ENCODE peak calls at places on chromosomes 7 and 10, in eight cellular contexts. S is A549; M is aorta; G is CD8-positive, alpha-beta T cell; W is upper lobe of right lung; T is neural progenitor cell; I is body of pancreas; J is OCI-LY7. A is an unnamed sample.

GRCh38 chr7:101630591-101630990 is 1.5 kb upstream of the MYL10 start:
- DNase-seq in S (no peak), M (no peak), G (no peak), W (no peak), T (no peak), I (no peak), J (no peak), A (no peak)

GRCh38 chr10:75038335-75038734 is 73.1 kb upstream of the SAMD8 start:
- DNase-seq in S (no peak), M (peak; percentile 61), G (no peak), W (no peak), T (no peak), I (peak; percentile 69), J (no peak), A (no peak)

GRCh38 chr7:102069913-102070629 is 216.6 kb upstream of the SH2B2 start:
- DNase-seq in S (no peak), M (no peak), G (no peak), W (no peak), T (peak; percentile 44), I (no peak), J (no peak), A (no peak)

GRCh38 chr7:22125436-22125835 is 179.7 kb upstream of the CDCA7L start:
- DNase-seq in S (no peak), M (no peak), G (no peak), W (no peak), T (no peak), I (no peak), J (no peak), A (no peak)

GRCh38 chr7:158710651-158711102 is 6.1 kb upstream of the NCAPG2 start:
- DNase-seq in S (no peak), M (no peak), G (peak; percentile 21), W (no peak), T (no peak), I (no peak), J (no peak), A (no peak)

GRCh38 chr7:102978280-102978679 is 65.5 kb downstream of the LRRC17 start:
- DNase-seq in S (peak; percentile 79), M (peak; percentile 88), G (no peak), W (no peak), T (no peak), I (no peak), J (no peak), A (no peak)

GRCh38 chr10:124911124-124912051 is 30.5 kb upstream of the ZRANB1 start:
- DNase-seq in S (no peak), M (no peak), G (no peak), W (no peak), T (no peak), I (no peak), J (no peak), A (no peak)

GRCh38 chr10:89207801-89208551 is 859 bp upstream of the CH25H start:
- DNase-seq in S (no peak), M (peak; percentile 74), G (peak; percentile 23), W (peak; percentile 79), T (peak; percentile 65), I (peak; percentile 43), J (no peak), A (no peak)

GRCh38 chr10:117548191-117548668 is 5.7 kb downstream of the EMX2 start:
- DNase-seq in S (no peak), M (peak; percentile 4), G (no peak), W (no peak), T (peak; percentile 45), I (no peak), J (no peak), A (no peak)

GRCh38 chr10:23114228-23114850 is 19.0 kb downstream of the MSRB2 start:
- DNase-seq in S (no peak), M (no peak), G (no peak), W (no peak), T (no peak), I (no peak), J (no peak), A (no peak)

GRCh38 chr10:61136151-61136550 is 192.2 kb upstream of the RHOBTB1 start:
- DNase-seq in S (peak; percentile 30), M (no peak), G (no peak), W (no peak), T (no peak), I (no peak), J (no peak), A (no peak)

GRCh38 chr10:97991875-97992274 is 38.5 kb downstream of the CRTAC1 start:
- DNase-seq in S (peak; percentile 23), M (no peak), G (no peak), W (no peak), T (peak; percentile 84), I (peak; percentile 6), J (no peak), A (no peak)

GRCh38 chr7:122310119-122311021 is 5.8 kb upstream of the FEZF1 start:
- DNase-seq in S (no peak), M (peak; percentile 44), G (no peak), W (no peak), T (peak; percentile 91), I (peak; percentile 33), J (no peak), A (no peak)

GRCh38 chr10:69088801-69089501 is 1.0 kb downstream of the SRGN start:
- DNase-seq in S (peak; percentile 80), M (no peak), G (peak; percentile 27), W (no peak), T (no peak), I (no peak), J (peak; percentile 70), A (no peak)

GRCh38 chr7:148856035-148856881 is 27.8 kb downstream of the EZH2 start:
- DNase-seq in S (peak; percentile 52), M (no peak), G (peak; percentile 53), W (no peak), T (peak; percentile 44), I (peak; percentile 63), J (peak; percentile 63), A (no peak)

GRCh38 chr10:79904671-79905321 is 44.1 kb downstream of the SFTPD start:
- DNase-seq in S (peak; percentile 18), M (peak; percentile 78), G (peak; percentile 45), W (peak; percentile 91), T (peak; percentile 83), I (peak; percentile 83), J (no peak), A (peak; percentile 14)

DNA sequence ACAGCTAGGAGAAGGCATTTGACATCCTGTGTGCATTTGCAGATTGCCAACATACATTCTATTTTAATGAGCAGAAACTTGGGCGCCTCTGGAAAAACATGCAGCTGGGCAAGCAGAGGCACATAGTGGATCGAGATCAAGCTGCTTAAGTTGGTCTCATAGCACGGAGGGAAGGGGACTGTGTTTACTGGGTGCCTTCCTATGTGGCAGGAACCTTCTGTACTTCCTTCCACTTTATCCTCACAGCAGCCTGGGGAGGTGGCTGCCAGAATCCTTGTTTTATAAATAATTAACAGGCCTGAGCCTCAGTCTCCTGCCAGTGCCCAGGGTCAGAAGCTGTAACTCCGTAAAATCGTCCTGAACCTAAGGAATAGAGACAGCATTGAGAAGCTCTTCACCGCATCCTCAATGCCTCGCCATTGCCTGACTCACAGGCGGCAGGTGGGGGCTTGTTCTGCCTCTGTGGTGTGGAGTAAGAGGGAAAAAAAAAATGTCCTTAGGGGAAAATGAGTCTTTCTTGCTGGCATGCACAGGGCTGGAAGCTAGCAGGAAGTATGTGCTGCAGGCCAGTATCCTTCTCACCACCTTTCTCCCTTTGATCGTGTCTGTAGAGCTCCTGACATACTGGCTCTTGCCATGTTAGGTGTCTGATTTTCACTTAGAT is 6.2 kb downstream of the VWA2 start:
- DNase-seq in S (no peak), M (no peak), G (no peak), W (no peak), T (no peak), I (peak; percentile 72), J (no peak), A (no peak)
- H3K27ac ChIP-seq in S (no peak overlapping the region), M (no peak overlapping the region), G (no peak overlapping the region), W (peak overlapping the region; percentile 71), T (no peak overlapping the region), I (peak overlapping the region; percentile 69), J (no peak overlapping the region), A (no peak overlapping the region)

GRCh38 chr7:44117801-44118429 is 5.4 kb downstream of the POLD2 start:
- DNase-seq in S (no peak), M (peak; percentile 38), G (no peak), W (no peak), T (no peak), I (no peak), J (no peak), A (no peak)
- H3K27ac ChIP-seq in S (no peak overlapping the region), M (no peak overlapping the region), G (no peak overlapping the region), W (no peak overlapping the region), T (no peak overlapping the region), I (no peak overlapping the region), J (no peak overlapping the region), A (no peak overlapping the region)

DNA sequence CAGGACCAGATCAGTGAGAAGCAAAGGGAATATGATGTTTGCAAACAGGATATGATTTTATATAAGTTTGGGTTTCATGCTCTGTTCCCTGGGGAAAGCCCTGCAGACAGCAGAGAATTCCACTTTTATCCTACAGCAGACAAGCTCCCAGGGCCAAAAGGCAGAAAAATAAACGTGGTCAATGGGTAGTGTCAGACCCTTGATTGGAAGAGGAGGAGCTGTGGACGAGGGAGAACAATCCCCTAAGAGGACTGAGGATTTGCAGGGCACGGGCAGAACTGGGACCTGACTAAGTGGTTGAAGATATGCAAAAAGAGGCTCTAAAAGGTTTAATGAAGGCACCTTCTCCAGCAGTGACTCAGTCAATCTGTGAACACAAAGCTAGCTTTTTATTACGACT is 275.3 kb downstream of the HDAC9 start:
- DNase-seq in S (no peak), M (no peak), G (no peak), W (no peak), T (peak; percentile 8), I (no peak), J (no peak), A (no peak)
- H3K27ac ChIP-seq in S (no peak overlapping the region), M (no peak overlapping the region), G (no peak overlapping the region), W (no peak overlapping the region), T (no peak overlapping the region), I (no peak overlapping the region), J (no peak overlapping the region), A (no peak overlapping the region)

DNA sequence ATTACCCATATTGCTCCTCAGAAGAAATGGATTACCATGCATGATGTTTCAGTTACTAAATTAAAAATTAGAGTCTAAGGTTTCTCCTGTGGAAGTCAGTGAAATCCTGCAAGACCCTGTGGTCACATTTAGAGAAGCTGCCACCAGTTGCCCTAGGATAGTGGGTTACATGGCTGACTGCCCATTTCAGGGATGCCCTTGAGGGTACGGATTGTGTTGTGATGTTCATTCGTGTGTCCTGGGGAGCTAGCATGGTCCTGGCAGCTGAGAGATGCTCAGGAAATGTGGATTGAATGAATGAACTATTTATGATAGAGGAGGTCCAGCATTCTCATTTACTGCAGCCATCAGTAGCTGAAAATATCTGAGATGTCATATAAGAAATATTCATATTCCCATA is 55.1 kb downstream of the TMEM178B start:
- DNase-seq in S (no peak), M (no peak), G (no peak), W (no peak), T (no peak), I (no peak), J (no peak), A (no peak)
- H3K27ac ChIP-seq in S (no peak overlapping the region), M (no peak overlapping the region), G (no peak overlapping the region), W (no peak overlapping the region), T (no peak overlapping the region), I (no peak overlapping the region), J (no peak overlapping the region), A (no peak overlapping the region)

GRCh38 chr10:71964669-71965515 is 697 bp downstream of the CHST3 start:
- DNase-seq in S (peak; percentile 42), M (peak; percentile 89), G (no peak), W (no peak), T (peak; percentile 57), I (peak; percentile 44), J (no peak), A (peak; percentile 44)
- H3K27ac ChIP-seq in S (peak overlapping the region; percentile 92), M (peak overlapping the region; percentile 98), G (no peak overlapping the region), W (peak overlapping the region; percentile 83), T (no peak overlapping the region), I (peak overlapping the region; percentile 42), J (no peak overlapping the region), A (peak overlapping the region; percentile 97)